ENCODE peak calls at places on chromosomes 6 and 20, in four cellular contexts. One of them, this sample, is unnamed.

GRCh38 chr20:4901031-4901818 is 100.1 kb downstream of the SLC23A2 start:
- DNase-seq in activated T-helper 1 cell treated with anti-CD3 and anti-CD28 coated beads, Interleukin-2, amount 50 U/mL, for 16 hours: no peak
- DNase-seq in sigmoid colon: no peak
- DNase-seq in stimulated activated naive B cell treated with anti-CD40 and anti-IgM and Interleukin-4, amounts not matched to agents 10 μg/mL and 1 μg/mL and 100 μg/mL, for 72 hours: no peak
- DNase-seq in this sample: no peak

GRCh38 chr20:2527762-2528161 is 8.6 kb upstream of the TMC2 start:
- DNase-seq in activated T-helper 1 cell treated with anti-CD3 and anti-CD28 coated beads, Interleukin-2, amount 50 U/mL, for 16 hours: no peak
- DNase-seq in sigmoid colon: no peak
- DNase-seq in stimulated activated naive B cell treated with anti-CD40 and anti-IgM and Interleukin-4, amounts not matched to agents 10 μg/mL and 1 μg/mL and 100 μg/mL, for 72 hours: no peak
- DNase-seq in this sample: no peak

GRCh38 chr6:119978274-119978889 is 628.8 kb upstream of the MAN1A1 start:
- DNase-seq in activated T-helper 1 cell treated with anti-CD3 and anti-CD28 coated beads, Interleukin-2, amount 50 U/mL, for 16 hours: no peak
- DNase-seq in sigmoid colon: no peak
- DNase-seq in stimulated activated naive B cell treated with anti-CD40 and anti-IgM and Interleukin-4, amounts not matched to agents 10 μg/mL and 1 μg/mL and 100 μg/mL, for 72 hours: no peak
- DNase-seq in this sample: no peak

GRCh38 chr6:6878921-6879585 is 228.7 kb upstream of the RREB1 start:
- DNase-seq in activated T-helper 1 cell treated with anti-CD3 and anti-CD28 coated beads, Interleukin-2, amount 50 U/mL, for 16 hours: no peak
- DNase-seq in sigmoid colon: no peak
- DNase-seq in stimulated activated naive B cell treated with anti-CD40 and anti-IgM and Interleukin-4, amounts not matched to agents 10 μg/mL and 1 μg/mL and 100 μg/mL, for 72 hours: no peak
- DNase-seq in this sample: no peak

GRCh38 chr6:4774715-4775590 is 1.3 kb upstream of the CDYL start:
- DNase-seq in activated T-helper 1 cell treated with anti-CD3 and anti-CD28 coated beads, Interleukin-2, amount 50 U/mL, for 16 hours: no peak
- DNase-seq in sigmoid colon: peak
- DNase-seq in stimulated activated naive B cell treated with anti-CD40 and anti-IgM and Interleukin-4, amounts not matched to agents 10 μg/mL and 1 μg/mL and 100 μg/mL, for 72 hours: no peak
- DNase-seq in this sample: peak

GRCh38 chr6:107821591-107821990 is 2.5 kb downstream of the SCML4 start:
- DNase-seq in activated T-helper 1 cell treated with anti-CD3 and anti-CD28 coated beads, Interleukin-2, amount 50 U/mL, for 16 hours: no peak
- DNase-seq in sigmoid colon: no peak
- DNase-seq in stimulated activated naive B cell treated with anti-CD40 and anti-IgM and Interleukin-4, amounts not matched to agents 10 μg/mL and 1 μg/mL and 100 μg/mL, for 72 hours: no peak
- DNase-seq in this sample: no peak

GRCh38 chr20:49567421-49568256 is at the start of gene PTGIS:
- DNase-seq in activated T-helper 1 cell treated with anti-CD3 and anti-CD28 coated beads, Interleukin-2, amount 50 U/mL, for 16 hours: no peak
- DNase-seq in sigmoid colon: peak
- DNase-seq in stimulated activated naive B cell treated with anti-CD40 and anti-IgM and Interleukin-4, amounts not matched to agents 10 μg/mL and 1 μg/mL and 100 μg/mL, for 72 hours: no peak
- DNase-seq in this sample: peak

GRCh38 chr20:38728237-38728761 is 4.0 kb downstream of the SLC32A1 start:
- DNase-seq in activated T-helper 1 cell treated with anti-CD3 and anti-CD28 coated beads, Interleukin-2, amount 50 U/mL, for 16 hours: no peak
- DNase-seq in sigmoid colon: no peak
- DNase-seq in stimulated activated naive B cell treated with anti-CD40 and anti-IgM and Interleukin-4, amounts not matched to agents 10 μg/mL and 1 μg/mL and 100 μg/mL, for 72 hours: no peak
- DNase-seq in this sample: no peak

GRCh38 chr6:56046576-56046975 is 171.2 kb upstream of the BMP5 start:
- DNase-seq in activated T-helper 1 cell treated with anti-CD3 and anti-CD28 coated beads, Interleukin-2, amount 50 U/mL, for 16 hours: no peak
- DNase-seq in sigmoid colon: peak
- DNase-seq in stimulated activated naive B cell treated with anti-CD40 and anti-IgM and Interleukin-4, amounts not matched to agents 10 μg/mL and 1 μg/mL and 100 μg/mL, for 72 hours: no peak
- DNase-seq in this sample: no peak

GRCh38 chr6:17491416-17492142 is 98.2 kb downstream of the CAP2 start:
- DNase-seq in activated T-helper 1 cell treated with anti-CD3 and anti-CD28 coated beads, Interleukin-2, amount 50 U/mL, for 16 hours: no peak
- DNase-seq in sigmoid colon: peak
- DNase-seq in stimulated activated naive B cell treated with anti-CD40 and anti-IgM and Interleukin-4, amounts not matched to agents 10 μg/mL and 1 μg/mL and 100 μg/mL, for 72 hours: no peak
- DNase-seq in this sample: no peak

GRCh38 chr20:6718660-6719059 is 48.8 kb upstream of the BMP2 start:
- DNase-seq in activated T-helper 1 cell treated with anti-CD3 and anti-CD28 coated beads, Interleukin-2, amount 50 U/mL, for 16 hours: no peak
- DNase-seq in sigmoid colon: no peak
- DNase-seq in stimulated activated naive B cell treated with anti-CD40 and anti-IgM and Interleukin-4, amounts not matched to agents 10 μg/mL and 1 μg/mL and 100 μg/mL, for 72 hours: no peak
- DNase-seq in this sample: no peak

This sample was measured in mesothelial cell of epicardium.